ENCODE peak calls at places on chromosomes 2 and 18, in six cellular contexts. V is uterus, G is testis, Y is stomach, Q is ovary, O is sigmoid colon. A is an unnamed sample.

GRCh38 chr2:43305537-43305936 is 79.1 kb upstream of the ZFP36L2 start:
- DNase-seq in G (no peak), V (peak; percentile 62), Q (no peak), O (peak; percentile 86), Y (no peak), A (peak; percentile 81)

GRCh38 chr2:112627060-112628040 is 18.4 kb upstream of the SLC20A1 start:
- DNase-seq in Q (no peak), O (peak; percentile 84), V (peak; percentile 39), Y (peak; percentile 42), G (no peak), A (peak; percentile 79)

GRCh38 chr2:88967844-88968243 is 276.4 kb downstream of the RPIA start:
- DNase-seq in G (no peak), V (no peak), Y (no peak), Q (no peak), O (no peak), A (no peak)

GRCh38 chr2:99156901-99157300 is 2.1 kb downstream of the LIPT1 start:
- DNase-seq in G (no peak), Q (no peak), Y (no peak), O (no peak), V (no peak), A (no peak)

GRCh38 chr2:96939415-96939814 is 47.0 kb downstream of the FAM178B start:
- DNase-seq in V (no peak), Y (no peak), Q (no peak), O (no peak), G (no peak), A (no peak)

GRCh38 chr2:26281226-26281625 is 36.5 kb downstream of the HADHB start:
- DNase-seq in Q (no peak), V (no peak), Y (no peak), O (no peak), G (no peak), A (no peak)

GRCh38 chr2:179744341-179744740 is 117.1 kb downstream of the ZNF385B start:
- DNase-seq in G (no peak), Q (no peak), V (no peak), Y (no peak), O (no peak), A (no peak)

GRCh38 chr18:23135679-23136325 is 517 bp downstream of the CABLES1 start:
- DNase-seq in O (no peak), G (no peak), V (peak; percentile 49), Y (peak; percentile 55), Q (peak; percentile 55), A (no peak)

GRCh38 chr2:238657132-238658053 is 190.5 kb upstream of the TWIST2 start:
- DNase-seq in V (no peak), Y (no peak), O (no peak), Q (no peak), G (no peak), A (peak; percentile 28)

GRCh38 chr18:55641501-55641900 is 53.5 kb upstream of the TCF4 start:
- DNase-seq in G (no peak), O (no peak), Q (no peak), Y (no peak), V (no peak), A (no peak)

GRCh38 chr2:12317853-12318426 is 398.8 kb upstream of the TRIB2 start:
- DNase-seq in V (peak; percentile 39), O (no peak), Y (no peak), Q (peak; percentile 62), G (no peak), A (no peak)

GRCh38 chr18:9106094-9106493 is 3.6 kb downstream of the NDUFV2 start:
- DNase-seq in O (no peak), Y (no peak), Q (no peak), V (no peak), G (no peak), A (no peak)

GRCh38 chr2:120749506-120750431 is 14.1 kb downstream of the GLI2 start:
- DNase-seq in Y (peak; percentile 9), O (peak; percentile 49), G (peak; percentile 13), Q (peak; percentile 37), V (no peak), A (no peak)

GRCh38 chr2:105886029-105886454 is 141.3 kb downstream of the NCK2 start:
- DNase-seq in Q (no peak), G (no peak), O (no peak), V (no peak), Y (no peak), A (no peak)

GRCh38 chr18:62486290-62486964 is 36.4 kb upstream of the ZCCHC2 start:
- DNase-seq in V (no peak), Q (no peak), G (no peak), O (no peak), Y (peak; percentile 44), A (peak; percentile 27)

GRCh38 chr18:26301681-26302080 is 75.4 kb downstream of the TAF4B start:
- DNase-seq in G (no peak), Y (no peak), Q (no peak), O (no peak), V (no peak), A (no peak)

GRCh38 chr2:226115102-226115831 is 684.4 kb downstream of the IRS1 start:
- DNase-seq in G (no peak), O (no peak), Y (no peak), V (no peak), Q (no peak), A (no peak)

GRCh38 chr2:206415618-206416243 is 27.6 kb upstream of the ADAM23 start:
- DNase-seq in O (no peak), V (no peak), Y (no peak), Q (no peak), G (no peak), A (no peak)

GRCh38 chr2:159111346-159111922 is 143.0 kb downstream of the TANC1 start:
- DNase-seq in G (no peak), V (no peak), O (no peak), Y (no peak), Q (no peak), A (no peak)

GRCh38 chr18:66557091-66557490 is 46.8 kb downstream of the CDH19 start:
- DNase-seq in Y (no peak), G (no peak), O (no peak), Q (no peak), V (no peak), A (no peak)

GRCh38 chr2:23404426-23404825 is 19.4 kb downstream of the KLHL29 start:
- DNase-seq in Y (no peak), G (peak; percentile 51), V (no peak), Q (peak; percentile 46), O (peak; percentile 71), A (no peak)

GRCh38 chr2:71878626-71879508 is 268.8 kb downstream of the CYP26B1 start:
- DNase-seq in G (peak; percentile 75), O (no peak), Y (no peak), V (no peak), Q (no peak), A (peak; percentile 50)

GRCh38 chr2:71879509-71880184 is 268.0 kb downstream of the CYP26B1 start:
- DNase-seq in G (no peak), Q (no peak), Y (no peak), O (no peak), V (no peak), A (peak; percentile 86)

GRCh38 chr2:71880287-71880686 is 267.4 kb downstream of the CYP26B1 start:
- DNase-seq in V (no peak), G (no peak), Q (no peak), Y (no peak), O (no peak), A (no peak)

GRCh38 chr2:71877636-71878035 is 270.0 kb downstream of the CYP26B1 start:
- DNase-seq in G (no peak), V (no peak), Y (no peak), O (no peak), Q (no peak), A (no peak)

DNA sequence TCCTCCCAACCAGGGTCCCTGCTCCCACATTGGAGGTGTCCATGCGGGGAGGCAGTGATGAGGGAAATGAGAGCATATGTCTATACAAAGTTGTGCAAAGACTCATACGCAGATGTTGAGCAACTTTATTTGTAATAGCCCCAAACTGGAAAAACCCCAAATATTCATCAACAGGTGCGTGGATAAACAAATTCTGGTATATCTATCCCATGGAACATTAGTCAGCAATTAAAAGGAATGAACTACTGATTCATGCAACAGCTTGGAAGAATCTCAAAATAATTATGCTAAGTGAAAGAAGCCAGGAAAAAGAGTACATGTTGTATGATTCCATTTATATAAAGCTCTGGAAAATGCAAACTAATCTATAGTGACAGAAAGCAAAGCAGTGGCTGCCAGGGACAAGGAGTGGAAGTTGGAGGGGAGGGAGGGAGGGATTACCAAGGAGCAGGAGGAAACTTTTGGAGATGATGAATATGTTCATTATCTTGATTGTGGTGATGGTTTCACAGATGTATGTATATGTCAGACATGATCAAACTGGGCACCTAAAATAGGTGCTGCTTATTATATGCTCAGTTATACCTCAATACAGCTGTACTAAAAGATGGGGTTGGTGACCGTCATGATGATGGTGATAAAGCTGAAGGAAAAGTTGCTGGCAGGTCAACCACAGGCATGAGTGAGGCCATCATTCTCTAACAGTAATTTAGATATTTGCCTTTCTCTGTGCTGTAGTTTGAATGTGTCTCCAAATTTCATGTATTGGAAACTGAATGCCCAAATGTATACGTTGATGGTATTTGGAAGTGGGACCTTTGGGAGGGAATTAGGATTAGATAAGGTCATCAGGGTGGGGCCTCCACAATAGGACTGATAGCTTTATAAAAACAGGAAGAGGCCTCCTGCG is 270.9 kb downstream of the CYP26B1 start:
- DNase-seq in Q (no peak), V (no peak), O (no peak), Y (no peak), G (no peak), A (no peak)
- TF ChIP-seq POLR2A in Q (no peak), V (no peak), O (no peak), Y (no peak), G (no peak), A (no peak)

GRCh38 chr2:208062113-208062512 is 36.8 kb upstream of the PLEKHM3 start:
- DNase-seq in Y (no peak), Q (no peak), V (no peak), G (no peak), O (no peak), A (no peak)
- TF ChIP-seq CTCF in Y (no peak), Q (no peak), V (no peak), G (no peak), O (no peak), A (no peak)

GRCh38 chr18:11849845-11850747 is 1.1 kb upstream of the CHMP1B start:
- DNase-seq in G (peak; percentile 68), Y (peak; percentile 63), Q (peak; percentile 67), O (peak; percentile 91), V (peak; percentile 54), A (peak; percentile 72)
- TF ChIP-seq POLR2A in G (no peak), Y (peak; percentile 47), Q (no peak), O (no peak), V (no peak), A (no peak)

GRCh38 chr2:95121150-95121494 is 486 bp downstream of the MRPS5 start:
- DNase-seq in O (no peak), G (no peak), V (no peak), Q (no peak), Y (no peak), A (no peak)

GRCh38 chr2:95122197-95122551 is 566 bp upstream of the MRPS5 start:
- DNase-seq in V (no peak), Q (no peak), G (no peak), Y (no peak), O (no peak), A (no peak)

DNA sequence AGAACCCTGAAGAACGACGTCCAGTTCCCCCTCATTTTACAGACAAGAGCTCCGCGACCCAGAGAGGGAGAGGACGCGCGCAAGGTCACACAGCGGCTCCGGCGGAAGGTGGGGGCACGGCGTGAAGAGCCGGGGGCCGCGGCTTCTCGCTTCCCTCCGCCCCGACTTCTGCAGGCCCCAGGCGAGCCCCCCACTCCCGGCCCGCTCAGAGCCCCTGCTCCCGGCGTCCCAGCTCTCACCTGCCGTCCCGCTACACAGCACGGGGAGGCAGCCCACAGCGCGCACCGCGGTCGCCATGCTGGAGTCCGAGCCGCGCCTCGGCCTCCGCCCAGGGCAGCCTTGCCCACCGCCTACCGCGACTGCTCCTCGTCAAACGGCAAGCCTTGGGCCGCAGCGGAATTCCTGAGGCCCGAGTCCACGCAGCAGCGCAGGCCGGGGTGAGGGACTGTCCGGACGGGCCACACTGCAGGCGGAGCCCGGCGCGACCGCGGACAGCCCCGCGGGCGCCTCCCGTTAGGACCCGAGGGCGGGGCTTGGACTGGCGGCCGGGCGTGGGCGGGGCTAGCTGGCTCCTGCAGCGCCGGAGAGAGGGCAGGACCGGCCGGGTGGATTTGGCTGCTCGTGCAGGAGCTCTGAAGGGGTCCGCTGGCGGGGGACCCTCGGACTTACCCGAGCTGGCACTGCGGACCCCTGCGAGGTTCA is at the start of gene MRPS5:
- DNase-seq in Y (peak; percentile 89), V (peak; percentile 89), G (peak; percentile 92), Q (peak; percentile 92), O (peak; percentile 87), A (peak; percentile 77)
- TF ChIP-seq CTCF in Y (no peak), V (no peak), G (no peak), Q (no peak), O (no peak), A (no peak)